ENCODE peak calls at places on chromosomes 7 and 10, in eight cellular contexts. One of them, this sample, is unnamed. For H3K4me1, the result is how much of the 10 kb centered on the place peaks cover.

GRCh38 chr10:132650611-132651250 is 113.1 kb downstream of the INPP5A start:
- DNase-seq in SK-N-SH: no peak
- DNase-seq in endothelial cell of umbilical vein: no peak
- DNase-seq in breast epithelium: no peak
- DNase-seq in GM12878: no peak
- DNase-seq in Panc1: no peak
- DNase-seq in K562: no peak
- DNase-seq in transverse colon: no peak
- DNase-seq in this sample: peak

GRCh38 chr7:18191329-18191728 is 163.7 kb upstream of the PRPS1L1 start:
- DNase-seq in endothelial cell of umbilical vein: peak
- DNase-seq in GM12878: no peak
- DNase-seq in breast epithelium: no peak
- DNase-seq in K562: no peak
- DNase-seq in SK-N-SH: no peak
- DNase-seq in Panc1: no peak
- DNase-seq in transverse colon: no peak
- DNase-seq in this sample: no peak

GRCh38 chr10:7915923-7916322 is 97.6 kb downstream of the TAF3 start:
- DNase-seq in endothelial cell of umbilical vein: peak
- DNase-seq in Panc1: no peak
- DNase-seq in K562: no peak
- DNase-seq in GM12878: no peak
- DNase-seq in SK-N-SH: no peak
- DNase-seq in transverse colon: no peak
- DNase-seq in breast epithelium: no peak
- DNase-seq in this sample: no peak

GRCh38 chr7:123747620-123748141 is 1.1 kb downstream of the WASL start:
- DNase-seq in breast epithelium: peak
- DNase-seq in K562: peak
- DNase-seq in GM12878: no peak
- DNase-seq in Panc1: no peak
- DNase-seq in SK-N-SH: peak
- DNase-seq in endothelial cell of umbilical vein: peak
- DNase-seq in transverse colon: peak
- DNase-seq in this sample: peak

GRCh38 chr7:133039614-133040013 is 42.3 kb downstream of the CHCHD3 start:
- DNase-seq in endothelial cell of umbilical vein: no peak
- DNase-seq in breast epithelium: no peak
- DNase-seq in GM12878: no peak
- DNase-seq in Panc1: no peak
- DNase-seq in K562: no peak
- DNase-seq in SK-N-SH: no peak
- DNase-seq in transverse colon: no peak
- DNase-seq in this sample: no peak

GRCh38 chr10:90204956-90205695 is 503.7 kb downstream of the KIF20B start:
- DNase-seq in transverse colon: no peak
- DNase-seq in SK-N-SH: no peak
- DNase-seq in breast epithelium: no peak
- DNase-seq in Panc1: no peak
- DNase-seq in endothelial cell of umbilical vein: no peak
- DNase-seq in GM12878: no peak
- DNase-seq in K562: no peak
- DNase-seq in this sample: no peak

GRCh38 chr7:1638113-1638726 is 31.9 kb upstream of the ELFN1 start:
- DNase-seq in breast epithelium: no peak
- DNase-seq in SK-N-SH: no peak
- DNase-seq in K562: no peak
- DNase-seq in Panc1: no peak
- DNase-seq in transverse colon: no peak
- DNase-seq in GM12878: no peak
- DNase-seq in endothelial cell of umbilical vein: no peak
- DNase-seq in this sample: no peak

GRCh38 chr10:35040761-35041501 is 49.2 kb downstream of the CUL2 start:
- DNase-seq in endothelial cell of umbilical vein: peak
- DNase-seq in SK-N-SH: no peak
- DNase-seq in breast epithelium: no peak
- DNase-seq in transverse colon: no peak
- DNase-seq in K562: no peak
- DNase-seq in Panc1: no peak
- DNase-seq in GM12878: no peak
- DNase-seq in this sample: no peak

GRCh38 chr10:33412261-33413092 is 78.0 kb upstream of the NRP1 start:
- DNase-seq in GM12878: no peak
- DNase-seq in breast epithelium: no peak
- DNase-seq in endothelial cell of umbilical vein: peak
- DNase-seq in K562: no peak
- DNase-seq in Panc1: no peak
- DNase-seq in transverse colon: no peak
- DNase-seq in SK-N-SH: no peak
- DNase-seq in this sample: no peak

GRCh38 chr7:46478046-46478445 is 557.0 kb upstream of the IGFBP3 start:
- DNase-seq in SK-N-SH: no peak
- DNase-seq in breast epithelium: no peak
- DNase-seq in K562: no peak
- DNase-seq in GM12878: no peak
- DNase-seq in Panc1: no peak
- DNase-seq in endothelial cell of umbilical vein: no peak
- DNase-seq in transverse colon: no peak
- DNase-seq in this sample: no peak

DNA sequence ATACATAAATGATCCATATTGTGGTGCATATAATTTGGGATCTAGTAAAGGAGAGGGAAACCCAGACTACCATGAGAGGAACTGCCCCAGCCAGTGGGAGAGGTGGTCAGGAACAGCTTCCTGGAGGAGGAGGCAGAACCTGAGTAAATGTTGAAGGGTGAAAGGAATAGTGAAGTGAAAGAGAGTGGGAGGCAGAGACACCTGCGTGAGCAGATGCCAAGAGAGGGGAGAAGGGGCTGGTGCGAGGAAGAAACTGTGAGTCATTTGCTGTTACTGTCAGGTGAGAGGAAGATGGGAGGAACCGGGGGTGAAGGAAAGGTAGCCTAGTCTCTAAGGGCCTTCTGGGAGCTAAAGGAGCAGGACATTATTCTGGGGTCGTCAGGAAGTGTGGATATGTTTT is 294.8 kb downstream of the GRID1 start:
- DNase-seq in endothelial cell of umbilical vein: no peak
- DNase-seq in GM12878: no peak
- DNase-seq in Panc1: no peak
- DNase-seq in transverse colon: no peak
- DNase-seq in SK-N-SH: no peak
- DNase-seq in K562: no peak
- DNase-seq in breast epithelium: no peak
- DNase-seq in this sample: peak
- H3K4me3 ChIP-seq in endothelial cell of umbilical vein: no peak
- H3K4me3 ChIP-seq in GM12878: no peak
- H3K4me3 ChIP-seq in Panc1: no peak
- H3K4me3 ChIP-seq in transverse colon: no peak
- H3K4me3 ChIP-seq in SK-N-SH: no peak
- H3K4me3 ChIP-seq in K562: no peak
- H3K4me3 ChIP-seq in breast epithelium: no peak
- H3K4me3 ChIP-seq in this sample: no peak

GRCh38 chr7:44471850-44472249 is 18.6 kb downstream of the NUDCD3 start:
- DNase-seq in endothelial cell of umbilical vein: no peak
- DNase-seq in transverse colon: no peak
- DNase-seq in GM12878: no peak
- DNase-seq in breast epithelium: no peak
- DNase-seq in K562: no peak
- DNase-seq in SK-N-SH: no peak
- DNase-seq in Panc1: no peak
- DNase-seq in this sample: no peak
- H3K4me1 ChIP-seq in endothelial cell of umbilical vein: under half
- H3K4me1 ChIP-seq in transverse colon: under half
- H3K4me1 ChIP-seq in GM12878: under half
- H3K4me1 ChIP-seq in breast epithelium: under half
- H3K4me1 ChIP-seq in K562: under half
- H3K4me1 ChIP-seq in SK-N-SH: under half
- H3K4me1 ChIP-seq in Panc1: under half
- H3K4me1 ChIP-seq in this sample: under half

GRCh38 chr10:109115179-109115578 is 808.1 kb downstream of the XPNPEP1 start:
- DNase-seq in SK-N-SH: no peak
- DNase-seq in transverse colon: no peak
- DNase-seq in K562: no peak
- DNase-seq in GM12878: no peak
- DNase-seq in endothelial cell of umbilical vein: no peak
- DNase-seq in breast epithelium: no peak
- DNase-seq in Panc1: no peak
- DNase-seq in this sample: no peak
- TF ChIP-seq POLR2AphosphoS5 in SK-N-SH: no peak
- TF ChIP-seq POLR2AphosphoS5 in transverse colon: no peak
- TF ChIP-seq POLR2AphosphoS5 in K562: no peak
- TF ChIP-seq POLR2AphosphoS5 in GM12878: no peak
- TF ChIP-seq POLR2AphosphoS5 in endothelial cell of umbilical vein: no peak
- TF ChIP-seq POLR2AphosphoS5 in breast epithelium: no peak
- TF ChIP-seq POLR2AphosphoS5 in Panc1: no peak
- TF ChIP-seq POLR2AphosphoS5 in this sample: no peak

GRCh38 chr10:49114718-49115014 is 656 bp downstream of the VSTM4 start:
- DNase-seq in endothelial cell of umbilical vein: no peak
- DNase-seq in K562: no peak
- DNase-seq in breast epithelium: no peak
- DNase-seq in Panc1: no peak
- DNase-seq in GM12878: no peak
- DNase-seq in SK-N-SH: no peak
- DNase-seq in transverse colon: no peak
- DNase-seq in this sample: no peak
- H3K4me3 ChIP-seq in endothelial cell of umbilical vein: peak
- H3K4me3 ChIP-seq in K562: peak
- H3K4me3 ChIP-seq in breast epithelium: peak
- H3K4me3 ChIP-seq in Panc1: peak
- H3K4me3 ChIP-seq in GM12878: no peak
- H3K4me3 ChIP-seq in SK-N-SH: peak
- H3K4me3 ChIP-seq in transverse colon: peak
- H3K4me3 ChIP-seq in this sample: peak

GRCh38 chr10:45377321-45377720 is 3.3 kb downstream of the ALOX5 start:
- DNase-seq in GM12878: no peak
- DNase-seq in K562: no peak
- DNase-seq in transverse colon: no peak
- DNase-seq in endothelial cell of umbilical vein: no peak
- DNase-seq in breast epithelium: no peak
- DNase-seq in SK-N-SH: no peak
- DNase-seq in Panc1: no peak
- DNase-seq in this sample: no peak

GRCh38 chr10:45374451-45375052 is 536 bp downstream of the ALOX5 start:
- DNase-seq in transverse colon: no peak
- DNase-seq in endothelial cell of umbilical vein: no peak
- DNase-seq in K562: no peak
- DNase-seq in SK-N-SH: no peak
- DNase-seq in breast epithelium: no peak
- DNase-seq in Panc1: no peak
- DNase-seq in GM12878: no peak
- DNase-seq in this sample: no peak

GRCh38 chr10:45375101-45375500 is 1.1 kb downstream of the ALOX5 start:
- DNase-seq in SK-N-SH: no peak
- DNase-seq in Panc1: no peak
- DNase-seq in breast epithelium: no peak
- DNase-seq in transverse colon: no peak
- DNase-seq in K562: no peak
- DNase-seq in GM12878: no peak
- DNase-seq in endothelial cell of umbilical vein: no peak
- DNase-seq in this sample: no peak

GRCh38 chr10:45376364-45376801 is 2.4 kb downstream of the ALOX5 start:
- DNase-seq in Panc1: no peak
- DNase-seq in GM12878: no peak
- DNase-seq in K562: peak
- DNase-seq in transverse colon: no peak
- DNase-seq in SK-N-SH: no peak
- DNase-seq in breast epithelium: no peak
- DNase-seq in endothelial cell of umbilical vein: no peak
- DNase-seq in this sample: no peak

GRCh38 chr10:45375716-45376231 is 1.8 kb downstream of the ALOX5 start:
- DNase-seq in SK-N-SH: no peak
- DNase-seq in GM12878: no peak
- DNase-seq in K562: peak
- DNase-seq in breast epithelium: no peak
- DNase-seq in transverse colon: no peak
- DNase-seq in endothelial cell of umbilical vein: no peak
- DNase-seq in Panc1: no peak
- DNase-seq in this sample: no peak
- H3K4me1 ChIP-seq in SK-N-SH: under half
- H3K4me1 ChIP-seq in GM12878: under half
- H3K4me1 ChIP-seq in K562: under half
- H3K4me1 ChIP-seq in breast epithelium: under half
- H3K4me1 ChIP-seq in transverse colon: under half
- H3K4me1 ChIP-seq in endothelial cell of umbilical vein: under half
- H3K4me1 ChIP-seq in Panc1: under half
- H3K4me1 ChIP-seq in this sample: under half